ENCODE peak calls at places on chromosomes 11 and 22, in ten cellular contexts. J, S, P, V, T, E, R, D, U and B are unnamed samples.
A peak's percentile ranks its signal among the peaks of the same experiment; 100 is the strongest.

GRCh38 chr11:94134651-94135512 is 6.2 kb downstream of the PANX1 start:
- DNase-seq in J (no peak), S (no peak), P (no peak), V (peak; percentile 85), T (peak; percentile 69), E (no peak), R (no peak), D (peak; percentile 82), U (peak; percentile 92), B (no peak)

GRCh38 chr11:76769071-76769560 is 14.0 kb upstream of the TSKU start:
- DNase-seq in J (no peak), S (no peak), P (no peak), V (peak; percentile 43), T (no peak), E (no peak), R (no peak), D (peak; percentile 31), U (no peak), B (no peak)

GRCh38 chr22:37274380-37274862 is 7.9 kb upstream of the CYTH4 start:
- DNase-seq in J (no peak), S (no peak), P (no peak), V (no peak), T (no peak), E (no peak), R (no peak), D (no peak), U (no peak), B (no peak)

GRCh38 chr11:1202776-1203504 is 19.9 kb upstream of the MUC5B start:
- DNase-seq in J (peak; percentile 40), S (peak; percentile 85), P (peak; percentile 71), V (peak; percentile 33), T (peak; percentile 32), E (peak; percentile 82), R (peak; percentile 83), D (peak; percentile 9), U (peak; percentile 15), B (peak; percentile 82)

GRCh38 chr11:122189259-122189658 is 73.2 kb upstream of the BLID start:
- DNase-seq in J (no peak), S (no peak), P (no peak), V (peak; percentile 97), T (peak; percentile 95), E (no peak), R (no peak), D (peak; percentile 95), U (peak; percentile 93), B (no peak)

GRCh38 chr22:50548046-50548912 is 2.6 kb downstream of the KLHDC7B start:
- DNase-seq in J (peak; percentile 64), S (no peak), P (no peak), V (no peak), T (no peak), E (no peak), R (no peak), D (no peak), U (no peak), B (peak; percentile 40)

GRCh38 chr22:17120281-17120680 is 879 bp downstream of the TMEM121B start:
- DNase-seq in J (peak; percentile 44), S (peak; percentile 86), P (peak; percentile 88), V (peak; percentile 53), T (no peak), E (peak; percentile 59), R (peak; percentile 95), D (peak; percentile 24), U (peak; percentile 57), B (peak; percentile 52)

GRCh38 chr11:44524751-44525171 is 40.7 kb upstream of the CD82 start:
- DNase-seq in J (no peak), S (no peak), P (no peak), V (peak; percentile 25), T (no peak), E (no peak), R (no peak), D (no peak), U (no peak), B (no peak)

GRCh38 chr11:119797137-119797611 is 68.2 kb upstream of the NECTIN1 start:
- DNase-seq in J (no peak), S (no peak), P (no peak), V (no peak), T (no peak), E (peak; percentile 9), R (peak; percentile 49), D (no peak), U (no peak), B (no peak)

GRCh38 chr11:95363710-95364109 is 132.7 kb upstream of the SESN3 start:
- DNase-seq in J (no peak), S (no peak), P (no peak), V (no peak), T (no peak), E (peak; percentile 27), R (peak; percentile 29), D (no peak), U (no peak), B (peak; percentile 80)
- TF ChIP-seq CTCF in J (no peak), S (no peak), P (peak; percentile 9), V (no peak), T (no peak), E (no peak), R (no peak), D (no peak), U (no peak), B (no peak)

GRCh38 chr11:69643646-69644045 is 2.7 kb downstream of the CCND1 start:
- DNase-seq in J (no peak), S (no peak), P (no peak), V (no peak), T (no peak), E (no peak), R (no peak), D (no peak), U (no peak), B (no peak)
- TF ChIP-seq CTCF in J (peak; percentile 24), S (peak; percentile 42), P (no peak), V (no peak), T (peak; percentile 18), E (no peak), R (peak; percentile 4), D (no peak), U (no peak), B (peak; percentile 51)

DNA sequence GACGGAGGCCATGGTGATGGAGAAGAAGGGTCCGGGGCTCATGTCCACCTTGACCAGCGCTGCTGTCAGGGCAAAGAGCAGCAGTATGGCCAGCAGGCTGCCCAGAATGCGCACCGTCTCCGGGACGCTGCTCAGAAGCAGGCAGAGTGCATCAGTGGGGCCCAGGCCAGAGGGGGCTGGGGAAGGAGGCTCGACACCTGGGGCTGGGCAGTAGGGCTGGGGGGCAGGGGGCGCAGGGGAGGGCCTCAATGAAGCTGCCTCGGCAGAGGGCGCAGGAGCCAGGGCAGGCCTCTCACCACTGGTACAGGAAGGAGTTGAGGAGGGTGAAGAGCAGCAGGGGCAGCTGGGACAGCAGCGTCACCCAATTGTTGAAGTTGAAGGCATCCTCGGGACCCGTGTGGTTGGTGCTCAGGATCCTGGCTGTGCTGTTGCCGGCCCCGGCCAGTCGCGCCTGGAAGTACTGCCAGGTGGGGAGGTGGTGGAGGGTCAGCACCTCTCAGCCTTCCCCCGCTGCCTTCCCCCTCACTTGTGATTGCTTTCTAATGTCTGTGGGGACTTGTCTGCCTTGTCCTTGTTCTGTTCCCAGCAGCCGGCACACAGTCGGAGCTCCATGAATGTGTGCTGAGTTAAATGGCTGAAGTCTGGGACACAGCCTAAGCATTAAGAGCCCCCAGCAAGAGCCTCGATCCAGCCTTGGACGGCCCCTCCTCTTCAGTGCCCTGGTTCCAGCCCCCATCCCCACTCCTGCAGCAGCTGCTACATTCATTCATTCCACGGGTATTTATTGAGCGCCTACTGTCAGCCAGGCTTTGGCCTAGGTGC is 2.3 kb downstream of the SLC29A2 start:
- DNase-seq in J (no peak), S (no peak), P (no peak), V (no peak), T (no peak), E (no peak), R (no peak), D (no peak), U (no peak), B (no peak)
- TF ChIP-seq CTCF in J (no peak), S (no peak), P (no peak), V (no peak), T (no peak), E (no peak), R (no peak), D (no peak), U (no peak), B (no peak)

DNA sequence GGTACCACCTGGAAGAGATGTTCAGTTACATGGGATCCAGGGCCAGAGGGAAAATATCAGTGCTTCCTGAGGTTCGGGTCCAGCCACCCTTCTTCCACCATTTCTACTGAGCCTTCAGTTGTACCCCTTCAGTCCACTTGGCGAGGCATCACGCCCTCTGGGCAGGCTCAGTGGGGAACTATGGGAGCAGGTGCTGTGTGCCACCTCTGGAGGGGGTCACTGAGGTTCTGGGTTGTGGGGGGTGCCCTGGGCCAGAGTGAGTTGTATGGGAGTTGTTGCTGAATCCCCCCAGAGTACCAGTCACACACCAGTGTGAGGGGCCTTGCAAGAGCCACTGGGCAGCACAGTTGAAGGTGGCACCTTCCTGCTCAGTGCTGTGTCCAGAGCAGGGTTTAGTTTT is 2.7 kb upstream of the SREBF2 start:
- DNase-seq in J (no peak), S (no peak), P (no peak), V (no peak), T (no peak), E (no peak), R (no peak), D (no peak), U (no peak), B (no peak)
- TF ChIP-seq CTCF in J (no peak), S (no peak), P (no peak), V (no peak), T (no peak), E (no peak), R (no peak), D (no peak), U (no peak), B (no peak)

DNA sequence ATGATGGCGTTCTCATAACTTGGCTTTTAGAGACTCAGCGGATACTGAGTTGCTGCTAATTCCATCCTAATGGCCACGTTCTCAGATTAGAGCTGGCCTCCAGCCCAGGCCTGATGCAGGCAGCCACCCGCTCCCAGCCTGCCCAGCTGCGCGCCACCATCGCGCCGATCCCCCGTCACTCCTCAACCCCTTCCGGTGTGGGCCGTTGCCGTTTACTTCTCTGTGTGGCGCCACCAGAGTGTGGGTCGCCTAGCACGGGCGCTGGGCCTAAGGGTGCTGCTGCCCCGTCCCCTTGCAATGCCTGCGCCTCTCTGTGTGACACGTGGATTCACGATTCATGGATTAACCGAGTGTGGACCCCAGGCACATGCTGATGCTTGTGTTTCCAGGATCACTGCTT is 1116.0 kb downstream of the BRD1 start:
- DNase-seq in J (no peak), S (no peak), P (no peak), V (no peak), T (no peak), E (no peak), R (no peak), D (no peak), U (no peak), B (no peak)
- TF ChIP-seq CTCF in J (no peak), S (no peak), P (no peak), V (no peak), T (no peak), E (no peak), R (no peak), D (no peak), U (no peak), B (no peak)